ENCODE peak calls at places on chromosomes 12 and 14, in ten cellular contexts. U is astrocyte of the cerebellum, H is fibroblast of lung, Z is astrocyte of the spinal cord, G is AG04450, Y is foreskin fibroblast, K is cardiac muscle cell, B is Karpas-422, V is IMR-90, L is thyroid gland. W is an unnamed sample.

GRCh38 chr12:119613319-119613936 is 19.9 kb downstream of the TMEM233 start:
- DNase-seq in K (no peak), U (no peak), H (peak), B (no peak), G (no peak), Y (no peak), V (peak), L (peak), Z (no peak), W (peak)

GRCh38 chr14:61652526-61653262 is 42.6 kb upstream of the HIF1A start:
- DNase-seq in V (no peak), B (no peak), U (no peak), Y (no peak), K (no peak), G (no peak), H (no peak), Z (no peak), L (no peak), W (no peak)

GRCh38 chr12:70196732-70197361 is 46.4 kb upstream of the CNOT2 start:
- DNase-seq in Y (peak), H (no peak), L (no peak), K (no peak), G (no peak), Z (peak), V (no peak), B (no peak), U (no peak), W (no peak)

GRCh38 chr12:7142057-7142644 is 12.0 kb downstream of the CLSTN3 start:
- DNase-seq in H (peak), B (peak), K (peak), U (no peak), Z (no peak), L (peak), V (peak), G (no peak), Y (no peak), W (peak)

GRCh38 chr14:71538288-71538687 is 393.9 kb upstream of the RGS6 start:
- DNase-seq in U (no peak), G (no peak), B (no peak), L (no peak), V (no peak), H (no peak), K (no peak), Z (no peak), Y (no peak), W (no peak)

GRCh38 chr12:97573901-97574300 is 111.3 kb downstream of the RMST start:
- DNase-seq in G (no peak), B (no peak), H (peak), K (no peak), V (no peak), Z (no peak), L (no peak), Y (no peak), U (no peak), W (peak)

GRCh38 chr12:39846971-39847661 is 227.5 kb upstream of the ABCD2 start:
- DNase-seq in K (no peak), V (peak), G (peak), Z (peak), H (peak), L (no peak), B (no peak), Y (peak), U (no peak), W (peak)

GRCh38 chr12:102356690-102357089 is 123.7 kb downstream of the IGF1 start:
- DNase-seq in Z (no peak), V (no peak), B (no peak), Y (no peak), L (peak), H (no peak), K (no peak), U (no peak), G (no peak), W (no peak)

GRCh38 chr12:103373088-103373523 is 122.7 kb downstream of the C12orf42 start:
- DNase-seq in Z (no peak), Y (no peak), V (no peak), H (no peak), L (no peak), B (no peak), U (no peak), G (no peak), K (no peak), W (no peak)

GRCh38 chr14:85731198-85731597 is 201.3 kb downstream of the FLRT2 start:
- DNase-seq in Z (peak), Y (peak), K (no peak), H (peak), U (peak), B (no peak), G (peak), V (peak), L (no peak), W (no peak)

GRCh38 chr12:22626429-22626828 is 1.5 kb downstream of the ETNK1 start:
- DNase-seq in L (no peak), Z (peak), G (no peak), V (peak), U (peak), K (no peak), H (peak), Y (peak), B (peak), W (peak)

GRCh38 chr14:90381999-90382451 is 14.8 kb upstream of the CALM1 start:
- DNase-seq in U (no peak), V (no peak), L (peak), B (peak), H (no peak), Z (no peak), Y (no peak), K (no peak), G (no peak), W (peak)

GRCh38 chr14:104321151-104322130 is 183.1 kb downstream of the KIF26A start:
- DNase-seq in K (no peak), Y (no peak), H (no peak), B (no peak), L (no peak), V (no peak), Z (no peak), G (no peak), U (no peak), W (no peak)

GRCh38 chr12:100474617-100475016 is 951 bp downstream of the NR1H4 start:
- DNase-seq in B (no peak), Y (no peak), H (no peak), K (no peak), G (no peak), V (no peak), Z (no peak), L (no peak), U (no peak), W (no peak)

GRCh38 chr12:56599797-56600196 is 30.3 kb downstream of the BAZ2A start:
- DNase-seq in G (no peak), H (no peak), L (no peak), Y (no peak), V (no peak), K (no peak), B (no peak), U (no peak), Z (no peak), W (no peak)

GRCh38 chr12:64229796-64230195 is 7.7 kb upstream of the KICS2 start:
- DNase-seq in Z (no peak), B (no peak), U (no peak), K (no peak), G (no peak), Y (no peak), V (no peak), L (no peak), H (no peak), W (no peak)

GRCh38 chr14:55803506-55804197 is 223.6 kb downstream of the KTN1 start:
- DNase-seq in Y (no peak), H (peak), U (no peak), L (no peak), B (no peak), K (no peak), V (no peak), Z (no peak), G (no peak), W (peak)

GRCh38 chr12:49792976-49793580 is 35.1 kb downstream of the NCKAP5L start:
- DNase-seq in V (no peak), L (no peak), Z (no peak), Y (no peak), B (no peak), U (no peak), G (no peak), K (no peak), H (no peak), W (no peak)

DNA sequence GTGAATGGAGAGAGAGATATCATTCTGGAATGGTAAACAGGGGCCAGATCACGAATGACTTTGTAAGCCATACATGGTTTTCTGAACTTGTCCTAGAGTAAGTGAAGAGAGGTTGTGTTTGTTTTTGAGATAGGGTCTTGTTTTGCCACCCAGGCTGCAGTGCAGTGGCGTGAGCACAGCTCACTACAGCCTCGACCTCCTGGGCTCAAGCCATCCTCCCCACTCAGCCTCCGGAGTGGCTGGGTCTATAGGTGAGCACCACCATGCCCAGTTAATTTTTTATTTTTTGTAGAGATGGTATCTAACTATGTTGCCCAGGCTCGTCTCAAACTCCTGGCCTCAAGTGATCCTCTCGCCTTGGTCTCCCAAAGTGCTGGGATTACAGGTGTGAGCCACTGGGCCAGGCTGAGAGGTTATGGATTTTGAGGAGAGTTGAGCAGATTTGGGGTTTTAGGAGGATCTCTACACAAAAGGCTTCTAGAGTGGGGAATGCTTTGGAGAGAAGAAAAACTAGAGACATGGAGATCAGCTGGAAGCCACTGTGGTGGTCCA is 19.7 kb upstream of the GPRC5A start:
- DNase-seq in U (no peak), Y (no peak), Z (no peak), B (no peak), H (no peak), K (no peak), G (no peak), L (no peak), V (no peak), W (no peak)
- H3K4me3 ChIP-seq in U (no peak), Y (no peak), Z (no peak), B (no peak), H (no peak), K (no peak), G (no peak), L (no peak), V (no peak), W (no peak)

GRCh38 chr14:32738206-32738871 is 200.3 kb upstream of the NPAS3 start:
- DNase-seq in K (no peak), H (no peak), B (no peak), G (no peak), Y (no peak), V (no peak), Z (no peak), U (no peak), L (no peak), W (peak)
- H3K4me3 ChIP-seq in K (no peak), H (no peak), B (no peak), G (no peak), Y (no peak), V (no peak), Z (no peak), U (no peak), L (no peak), W (no peak)

GRCh38 chr12:106006940-106007339 is 131.8 kb downstream of the NUAK1 start:
- DNase-seq in L (no peak), U (no peak), Z (no peak), G (no peak), Y (no peak), H (no peak), V (no peak), B (no peak), K (no peak), W (no peak)
- H3K4me3 ChIP-seq in L (no peak), U (no peak), Z (no peak), G (no peak), Y (no peak), H (no peak), V (no peak), B (no peak), K (no peak), W (no peak)

DNA sequence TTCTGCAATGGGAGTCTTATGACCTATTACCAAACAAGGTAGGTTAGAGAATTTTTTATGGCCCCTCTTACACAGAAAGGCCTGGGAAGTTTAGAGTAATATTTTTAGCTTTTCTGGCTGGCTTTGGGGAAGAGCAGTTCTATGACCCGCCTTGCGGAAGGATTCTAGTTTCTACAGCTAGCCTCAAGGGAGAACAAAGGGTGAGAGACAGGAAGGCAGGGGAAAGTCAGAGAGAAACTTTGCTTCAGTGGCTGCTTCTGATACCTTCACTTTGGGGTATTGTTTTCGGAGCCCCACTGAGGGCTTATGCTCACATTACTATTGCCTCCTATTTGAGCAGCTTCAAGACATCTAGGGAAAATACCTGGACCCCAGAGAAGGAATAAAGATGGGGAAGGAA is 80.7 kb upstream of the NUDT4 start:
- DNase-seq in G (no peak), Y (no peak), K (no peak), V (no peak), H (no peak), U (no peak), Z (no peak), B (no peak), L (no peak), W (no peak)
- H3K4me3 ChIP-seq in G (no peak), Y (no peak), K (no peak), V (no peak), H (no peak), U (no peak), Z (no peak), B (no peak), L (no peak), W (no peak)

GRCh38 chr14:79602742-79603141 is 608.6 kb downstream of the DIO2 start:
- DNase-seq in Z (no peak), K (no peak), B (no peak), Y (no peak), L (no peak), U (no peak), G (no peak), V (no peak), H (no peak), W (no peak)

GRCh38 chr14:79601579-79601978 is 609.7 kb downstream of the DIO2 start:
- DNase-seq in L (no peak), B (no peak), U (no peak), H (no peak), K (no peak), Y (no peak), V (no peak), Z (no peak), G (no peak), W (no peak)

GRCh38 chr14:79602023-79602422 is 609.3 kb downstream of the DIO2 start:
- DNase-seq in U (no peak), Y (no peak), L (no peak), Z (no peak), V (no peak), B (no peak), K (no peak), G (no peak), H (no peak), W (no peak)

GRCh38 chr14:79608426-79608825 is 602.9 kb downstream of the DIO2 start:
- DNase-seq in Y (no peak), L (no peak), H (no peak), G (no peak), K (no peak), U (no peak), B (no peak), V (no peak), Z (no peak), W (peak)

DNA sequence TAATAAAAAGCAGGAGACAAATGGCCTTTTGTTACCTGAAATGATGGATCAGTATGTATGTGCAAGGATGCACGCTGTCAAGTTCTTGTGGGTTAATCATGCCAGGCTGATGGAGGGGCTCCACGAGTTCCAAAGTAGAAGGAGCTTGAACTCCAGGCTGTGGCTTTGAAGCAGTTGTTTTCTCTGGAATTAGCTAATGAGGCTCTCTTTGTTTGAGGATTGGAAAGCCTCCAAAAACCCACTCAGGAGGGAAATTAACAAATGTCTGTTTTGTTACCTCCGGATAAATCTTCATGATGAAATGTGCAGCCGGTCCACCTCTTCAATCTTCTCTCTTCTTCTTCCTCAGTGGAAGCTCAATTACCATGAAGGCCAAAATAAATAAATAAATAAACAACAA is 605.4 kb downstream of the DIO2 start:
- DNase-seq in K (no peak), L (no peak), V (no peak), G (no peak), B (no peak), Y (no peak), Z (no peak), H (peak), U (no peak), W (no peak)
- H3K4me3 ChIP-seq in K (no peak), L (no peak), V (no peak), G (no peak), B (no peak), Y (no peak), Z (no peak), H (no peak), U (no peak), W (no peak)

GRCh38 chr14:75138492-75138891 is 11.6 kb upstream of the NEK9 start:
- DNase-seq in V (no peak), K (no peak), Y (no peak), B (peak), L (no peak), H (no peak), Z (no peak), U (no peak), G (no peak), W (no peak)
- H3K4me3 ChIP-seq in V (no peak), K (no peak), Y (no peak), B (peak), L (no peak), H (no peak), Z (no peak), U (no peak), G (no peak), W (no peak)

GRCh38 chr12:95805864-95806669 is 15.5 kb upstream of the NTN4 start:
- DNase-seq in V (peak), Z (peak), H (peak), B (no peak), K (no peak), U (peak), G (peak), L (no peak), Y (peak), W (peak)

GRCh38 chr12:95808146-95808545 is 17.6 kb upstream of the NTN4 start:
- DNase-seq in H (no peak), V (no peak), L (no peak), G (no peak), K (no peak), U (no peak), Z (no peak), Y (no peak), B (no peak), W (no peak)

GRCh38 chr12:95804296-95804695 is 13.7 kb upstream of the NTN4 start:
- DNase-seq in V (no peak), K (no peak), U (no peak), Z (no peak), H (no peak), G (no peak), Y (no peak), L (no peak), B (no peak), W (no peak)

GRCh38 chr12:95803817-95804216 is 13.3 kb upstream of the NTN4 start:
- DNase-seq in Y (no peak), L (no peak), K (no peak), B (no peak), U (no peak), H (no peak), V (no peak), Z (no peak), G (no peak), W (no peak)

DNA sequence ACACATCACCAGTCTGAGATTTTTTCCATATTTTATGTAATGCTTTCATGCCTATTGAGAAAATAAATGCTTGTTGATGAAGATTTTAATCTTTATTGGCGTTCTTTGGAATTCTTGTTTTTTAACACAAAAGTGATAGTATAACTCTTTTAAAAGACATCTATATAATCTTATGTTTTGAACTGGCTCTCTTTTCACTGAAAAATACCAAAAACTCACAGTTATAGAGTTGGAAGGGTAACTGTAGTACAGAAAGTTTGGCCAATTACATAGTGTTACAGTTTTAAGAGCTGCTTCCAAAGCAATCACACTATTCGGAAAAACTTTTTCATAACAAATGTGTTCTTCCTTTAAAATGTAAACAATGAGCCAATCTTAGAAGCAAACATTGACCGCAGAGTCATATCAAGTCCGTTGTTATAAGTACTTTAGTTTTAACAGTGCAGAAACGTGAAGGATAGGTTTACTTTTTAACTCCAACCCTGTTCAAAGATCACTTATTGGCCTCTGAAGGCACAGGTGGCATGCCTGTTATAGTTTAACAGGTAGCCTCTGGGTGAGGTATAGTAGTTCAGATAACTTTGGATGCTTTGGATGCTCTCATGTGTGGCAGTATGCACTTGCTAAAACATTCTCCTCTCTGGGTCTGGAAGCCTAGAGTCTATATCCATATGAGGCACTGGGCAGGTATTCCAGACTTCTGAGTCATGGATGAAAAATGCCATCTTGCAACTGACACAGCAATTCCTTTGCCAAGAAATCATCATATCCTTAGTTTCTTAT is 12.1 kb upstream of the NTN4 start:
- DNase-seq in K (no peak), L (no peak), Y (peak), U (peak), B (no peak), V (peak), Z (peak), G (peak), H (peak), W (peak)
- H3K4me3 ChIP-seq in K (no peak), L (no peak), Y (no peak), U (no peak), B (no peak), V (no peak), Z (no peak), G (no peak), H (no peak), W (no peak)

GRCh38 chr12:13278249-13278787 is 81.8 kb downstream of the EMP1 start:
- DNase-seq in B (peak), H (peak), K (peak), G (peak), Z (peak), Y (peak), U (peak), L (peak), V (peak), W (peak)
- H3K4me3 ChIP-seq in B (no peak), H (no peak), K (no peak), G (peak), Z (no peak), Y (no peak), U (no peak), L (no peak), V (no peak), W (no peak)

GRCh38 chr14:52244328-52244727 is 23.2 kb upstream of the PTGDR start:
- DNase-seq in H (no peak), L (no peak), Z (no peak), Y (no peak), G (no peak), V (no peak), B (no peak), U (no peak), K (no peak), W (no peak)

GRCh38 chr14:52253503-52253902 is 14.0 kb upstream of the PTGDR start:
- DNase-seq in K (no peak), V (peak), B (no peak), U (no peak), L (no peak), G (no peak), H (peak), Z (no peak), Y (peak), W (no peak)

GRCh38 chr14:52244997-52245396 is 22.5 kb upstream of the PTGDR start:
- DNase-seq in H (no peak), Y (no peak), K (no peak), L (no peak), V (no peak), Z (no peak), B (no peak), G (no peak), U (no peak), W (no peak)

GRCh38 chr14:52251724-52252123 is 15.8 kb upstream of the PTGDR start:
- DNase-seq in B (no peak), G (no peak), K (no peak), Y (no peak), L (no peak), H (no peak), U (no peak), Z (no peak), V (no peak), W (no peak)

GRCh38 chr14:52248057-52248456 is 19.4 kb upstream of the PTGDR start:
- DNase-seq in V (no peak), Y (no peak), Z (no peak), G (no peak), B (no peak), L (no peak), K (no peak), U (no peak), H (no peak), W (no peak)
- H3K4me3 ChIP-seq in V (no peak), Y (no peak), Z (no peak), G (no peak), B (no peak), L (no peak), K (no peak), U (no peak), H (no peak), W (no peak)

GRCh38 chr14:76956253-76957090 is 72.0 kb downstream of the IRF2BPL start:
- DNase-seq in K (peak), U (peak), Z (peak), Y (peak), L (peak), H (peak), V (peak), B (peak), G (peak), W (peak)
- H3K4me3 ChIP-seq in K (no peak), U (no peak), Z (no peak), Y (peak), L (no peak), H (no peak), V (peak), B (peak), G (peak), W (peak)

W was measured in bronchial epithelial cell.